ENCODE peak calls at places on chromosomes 3 and 15, in four cellular contexts. H is A673, C is tibial nerve, B is cardiac muscle cell. O is an unnamed sample.

GRCh38 chr3:99013077-99013476 is 111.6 kb upstream of the DCBLD2 start:
- DNase-seq in H (no peak), C (no peak), B (no peak), O (no peak)

GRCh38 chr15:74373731-74374647 is 6.5 kb upstream of the CYP11A1 start:
- DNase-seq in B (peak; percentile 94), H (peak; percentile 95), C (peak; percentile 96), O (peak; percentile 85)

GRCh38 chr3:100492810-100493140 is 356 bp downstream of the TMEM45A start:
- DNase-seq in C (no peak), B (no peak), H (no peak), O (no peak)

GRCh38 chr3:123984350-123984749 is 7.6 kb downstream of the ROPN1 start:
- DNase-seq in B (no peak), C (no peak), H (no peak), O (no peak)

GRCh38 chr3:43748179-43748578 is 57.4 kb downstream of the ABHD5 start:
- DNase-seq in B (no peak), H (no peak), C (no peak), O (peak; percentile 41)

GRCh38 chr3:130816873-130817445 is 70.3 kb upstream of the PIK3R4 start:
- DNase-seq in H (no peak), C (no peak), B (no peak), O (no peak)

GRCh38 chr3:88149146-88149515 is 628 bp upstream of the C3orf38 start:
- DNase-seq in C (no peak), H (peak; percentile 71), B (no peak), O (no peak)

GRCh38 chr3:46998852-46999515 is 19.5 kb downstream of the NBEAL2 start:
- DNase-seq in H (no peak), B (no peak), C (no peak), O (no peak)

GRCh38 chr3:45035441-45036301 is 9.6 kb downstream of the CLEC3B start:
- DNase-seq in C (no peak), H (peak; percentile 16), B (peak; percentile 30), O (peak; percentile 64)

GRCh38 chr3:117252651-117253050 is 543.1 kb downstream of the TUSC7 start:
- DNase-seq in H (no peak), C (no peak), B (no peak), O (no peak)

GRCh38 chr3:54376941-54377578 is 254.7 kb downstream of the CACNA2D3 start:
- DNase-seq in H (no peak), C (no peak), B (no peak), O (peak; percentile 44)

GRCh38 chr3:3801510-3801841 is 2.2 kb downstream of the LRRN1 start:
- DNase-seq in C (no peak), B (no peak), H (no peak), O (no peak)
- H3K27me3 ChIP-seq in C (peaks cover 13% of the 10 kb centered on the region), B (peaks cover 68% of the 10 kb centered on the region), H (peaks cover 69% of the 10 kb centered on the region), O (no peaks in the 10 kb centered on the region)

GRCh38 chr15:44541282-44541958 is 4.5 kb downstream of the EIF3J start:
- DNase-seq in C (no peak), B (no peak), H (peak; percentile 18), O (no peak)
- H3K27ac ChIP-seq in C (no peak overlapping the region), B (no peak overlapping the region), H (no peak overlapping the region), O (no peak overlapping the region)

GRCh38 chr3:16883726-16884083 is 1.1 kb upstream of the PLCL2 start:
- DNase-seq in C (peak; percentile 27), H (no peak), B (no peak), O (no peak)
- H3K4me3 ChIP-seq in C (peak overlapping the region; percentile 73), H (peak overlapping the region; percentile 53), B (peak overlapping the region; percentile 54), O (peak overlapping the region; percentile 88)

GRCh38 chr15:80219955-80220354 is 32.1 kb downstream of the CTXND1 start:
- DNase-seq in C (no peak), H (no peak), B (no peak), O (no peak)

GRCh38 chr15:80211976-80212375 is 40.0 kb downstream of the CTXND1 start:
- DNase-seq in H (no peak), C (no peak), B (no peak), O (no peak)

GRCh38 chr15:80214979-80215378 is 37.0 kb downstream of the CTXND1 start:
- DNase-seq in H (no peak), B (no peak), C (no peak), O (no peak)

GRCh38 chr15:80217327-80217900 is 34.6 kb downstream of the CTXND1 start:
- DNase-seq in C (no peak), H (no peak), B (no peak), O (no peak)

GRCh38 chr15:80216911-80217310 is 35.1 kb downstream of the CTXND1 start:
- DNase-seq in B (no peak), C (no peak), H (no peak), O (no peak)
- H3K27me3 ChIP-seq in B (no peaks in the 10 kb centered on the region), C (no peaks in the 10 kb centered on the region), H (peaks cover 28% of the 10 kb centered on the region), O (no peaks in the 10 kb centered on the region)

DNA sequence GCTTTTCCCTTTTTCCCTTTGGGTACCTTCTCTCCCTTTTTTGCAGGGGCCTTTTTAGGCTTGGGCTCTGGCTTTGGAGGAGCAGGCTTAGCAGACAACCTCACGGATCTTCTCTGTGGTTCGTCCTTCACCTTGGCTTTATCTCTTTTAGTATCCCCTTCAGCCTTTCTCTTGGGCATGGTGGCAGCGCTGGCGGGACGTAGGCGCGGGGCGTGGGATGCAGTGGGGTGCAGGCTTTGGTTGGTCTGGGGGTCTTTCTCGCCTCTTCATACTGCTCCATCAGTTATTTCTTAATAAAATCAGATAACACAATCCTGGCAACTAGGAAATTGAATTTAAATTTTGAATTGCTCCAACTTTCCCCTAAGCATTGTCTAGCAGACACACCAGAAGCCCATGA is 11.3 kb upstream of the ATP1B3 start:
- DNase-seq in H (no peak), C (no peak), B (no peak), O (no peak)
- H3K27ac ChIP-seq in H (no peak overlapping the region), C (no peak overlapping the region), B (no peak overlapping the region), O (no peak overlapping the region)

DNA sequence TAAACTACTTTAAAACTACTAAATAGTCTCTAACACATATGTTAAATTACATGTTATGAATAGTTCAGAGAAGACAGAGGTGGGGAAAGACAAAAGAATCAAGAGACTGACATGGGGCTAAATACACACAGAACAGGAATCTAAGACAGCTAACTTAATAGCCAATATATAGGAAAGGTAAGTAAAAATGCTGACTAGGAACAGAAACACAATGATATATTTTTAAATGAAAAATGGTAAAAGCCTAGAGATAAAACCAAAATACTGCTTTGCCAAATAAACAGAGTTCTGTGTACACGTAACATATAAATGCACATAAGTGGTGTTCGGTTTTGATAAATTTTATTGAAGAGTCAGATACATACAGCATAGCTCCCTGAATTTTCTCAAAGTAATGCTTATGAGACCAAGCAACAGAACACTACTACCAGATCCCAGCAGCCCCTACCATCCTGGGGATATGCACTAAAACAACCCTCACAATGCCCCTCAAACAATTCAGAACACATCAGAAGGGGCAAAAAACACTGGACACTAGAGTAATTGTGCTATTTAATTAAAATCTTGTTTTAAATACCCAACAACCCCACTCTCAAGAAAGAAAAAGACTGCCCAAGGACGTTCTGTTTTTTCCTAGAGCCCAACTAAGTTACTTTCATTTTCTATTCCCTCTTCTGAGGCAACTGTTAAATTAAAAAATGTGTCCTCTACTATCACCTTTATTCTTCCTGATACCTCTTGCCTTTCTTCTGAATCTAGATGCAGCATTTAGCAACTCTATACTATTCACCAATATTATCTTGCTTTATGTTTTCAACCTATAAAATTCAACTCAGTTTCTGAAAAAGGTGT is 121.1 kb downstream of the ADAM10 start:
- DNase-seq in C (no peak), B (no peak), H (no peak), O (no peak)
- H3K4me3 ChIP-seq in C (no peak overlapping the region), B (no peak overlapping the region), H (peak overlapping the region; percentile 17), O (peak overlapping the region; percentile 48)

DNA sequence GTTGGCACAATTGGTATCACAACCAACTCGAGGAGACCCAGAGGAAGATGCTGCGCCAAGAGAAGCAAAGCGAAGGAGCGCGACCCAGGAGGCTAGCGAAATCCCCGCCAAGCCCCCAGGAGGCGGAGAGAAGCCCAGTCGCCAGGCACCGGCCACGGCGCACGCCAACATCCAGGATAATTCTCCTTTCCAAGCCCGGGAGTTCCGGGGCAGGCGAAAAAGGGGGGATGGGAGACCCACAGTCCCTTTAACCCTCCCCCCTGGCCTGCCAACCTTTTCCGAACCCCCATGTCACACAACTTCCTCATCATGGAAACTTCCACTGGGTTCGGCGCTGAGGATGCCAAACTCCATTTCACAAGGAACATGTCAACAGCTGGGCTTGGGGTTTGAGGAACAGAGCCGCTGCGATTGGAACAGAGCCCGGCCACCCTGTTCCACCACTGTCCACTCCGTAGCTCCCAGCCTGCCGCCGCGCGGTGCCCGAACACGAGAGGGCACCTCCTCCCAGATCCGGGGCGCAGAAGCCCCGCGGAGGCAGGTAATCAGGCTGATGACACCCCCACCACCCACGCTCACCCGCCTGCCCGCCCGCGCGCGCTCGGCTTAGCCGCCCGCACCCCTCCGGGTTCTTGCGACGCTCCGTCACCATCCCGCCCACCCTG is 567 bp downstream of the THRB start:
- DNase-seq in B (peak; percentile 51), C (peak; percentile 70), H (no peak), O (peak; percentile 63)
- H3K27me3 ChIP-seq in B (peaks cover 64% of the 10 kb centered on the region), C (peaks cover 11% of the 10 kb centered on the region), H (peaks cover 58% of the 10 kb centered on the region), O (no peaks in the 10 kb centered on the region)

GRCh38 chr15:56757884-56758283 is 24.6 kb upstream of the ZNF280D start:
- DNase-seq in C (no peak), B (no peak), H (no peak), O (no peak)

GRCh38 chr15:56754993-56755392 is 21.7 kb upstream of the ZNF280D start:
- DNase-seq in H (no peak), C (no peak), B (no peak), O (no peak)

GRCh38 chr15:56760186-56760585 is 26.9 kb upstream of the ZNF280D start:
- DNase-seq in B (no peak), C (no peak), H (peak; percentile 24), O (no peak)

GRCh38 chr15:56759450-56759845 is 26.1 kb upstream of the ZNF280D start:
- DNase-seq in B (no peak), C (peak; percentile 63), H (peak; percentile 20), O (no peak)

GRCh38 chr15:56758770-56759449 is 25.6 kb upstream of the ZNF280D start:
- DNase-seq in B (no peak), H (peak; percentile 27), C (no peak), O (no peak)
- H3K27ac ChIP-seq in B (no peak overlapping the region), H (no peak overlapping the region), C (no peak overlapping the region), O (no peak overlapping the region)

DNA sequence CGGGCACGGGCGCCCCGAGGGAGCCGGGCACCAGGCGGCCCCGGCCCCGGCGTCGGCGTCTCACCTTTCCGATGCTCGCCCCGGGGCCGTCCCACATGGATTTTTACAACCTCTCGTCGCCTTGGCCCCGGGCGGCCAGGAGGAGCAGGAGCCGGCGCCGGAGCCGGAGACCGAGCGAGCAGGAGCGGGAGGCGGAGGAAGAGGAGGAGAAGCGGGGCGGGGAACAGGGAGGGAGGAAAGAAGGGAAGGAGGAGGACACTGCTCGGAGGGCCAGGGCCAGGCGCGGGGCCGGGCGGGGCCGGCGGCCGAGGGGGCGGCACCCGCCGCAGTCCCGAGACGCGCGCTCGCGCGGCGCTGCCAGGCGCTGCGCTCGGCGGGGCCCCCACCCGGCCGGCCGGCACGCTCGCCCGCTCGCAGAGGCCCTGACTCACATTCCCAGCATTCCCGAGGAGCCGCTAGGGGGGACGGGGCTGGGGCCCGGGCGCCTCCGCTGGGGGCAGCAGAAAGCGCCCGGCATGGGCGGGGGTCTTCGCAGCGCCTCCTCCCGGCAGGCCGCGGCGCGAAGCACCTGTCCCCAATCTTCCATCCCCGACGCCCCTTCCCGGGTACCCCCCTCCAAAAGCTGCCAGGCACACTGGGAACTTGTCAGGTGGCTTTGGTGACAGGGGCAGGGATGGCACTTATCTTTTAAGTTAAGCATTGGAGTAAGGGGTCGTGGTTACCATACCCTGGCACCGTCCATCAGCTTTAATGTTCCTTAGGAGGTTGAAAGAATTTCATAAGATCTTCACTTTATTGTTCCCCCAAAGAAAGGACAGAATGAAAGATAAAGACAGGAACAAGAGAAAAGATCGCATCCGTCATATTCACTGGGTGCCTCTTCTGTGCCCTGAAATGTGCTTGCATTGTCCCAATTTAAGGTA is at the start of gene ERC2:
- DNase-seq in C (no peak), H (peak; percentile 41), B (peak; percentile 93), O (peak; percentile 55)
- H3K4me3 ChIP-seq in C (peak within 1 kb of the TSS; percentile 31), H (peak within 1 kb of the TSS; percentile 38), B (peak within 1 kb of the TSS; percentile 75), O (peak within 1 kb of the TSS; percentile 65)